ENCODE peak calls at places on chromosomes 4 and X, in seven cellular contexts. O is neural crest cell; A is NCI-H2171; C is stimulated activated CD8-positive, alpha-beta memory T cell treated with anti-CD3 and anti-CD28 coated beads, Interleukin-12 subunit alpha, Interleukin-12 subunit beta, amount 100 ng/mL, for 1 hour; U is upper lobe of left lung; F is hepatocyte; T is amniotic stem cell. G is an unnamed sample.

GRCh38 chr4:174318829-174319764 is 35.4 kb downstream of the CEP44 start:
- DNase-seq in F (peak; percentile 32), T (no peak), O (no peak), A (peak; percentile 0), C (no peak), U (no peak), G (no peak)

GRCh38 chr4:76703123-76703490 is 194.8 kb downstream of the SOWAHB start:
- DNase-seq in T (peak; percentile 36), F (peak; percentile 25), A (no peak), U (no peak), O (no peak), C (no peak), G (no peak)

GRCh38 chr4:7278071-7278765 is 85.9 kb downstream of the SORCS2 start:
- DNase-seq in A (no peak), T (no peak), O (no peak), F (no peak), C (no peak), U (no peak), G (no peak)

GRCh38 chr4:111204807-111205206 is 581.9 kb upstream of the PITX2 start:
- DNase-seq in U (no peak), A (no peak), O (no peak), C (no peak), F (no peak), T (no peak), G (no peak)

GRCh38 chrX:49761481-49761880 is 65.7 kb upstream of the PAGE1 start:
- DNase-seq in F (peak; percentile 31), O (no peak), U (no peak), T (no peak), C (no peak), A (no peak), G (no peak)

GRCh38 chr4:147138171-147138570 is 192.5 kb upstream of the TTC29 start:
- DNase-seq in T (no peak), F (no peak), C (no peak), U (no peak), A (no peak), O (no peak), G (no peak)

GRCh38 chr4:151227731-151228130 is 49.2 kb upstream of the PRSS48 start:
- DNase-seq in U (peak; percentile 31), A (no peak), O (no peak), C (no peak), F (peak; percentile 51), T (peak; percentile 62), G (no peak)

GRCh38 chr4:135240796-135241195 is 1039.2 kb upstream of the PABPC4L start:
- DNase-seq in U (no peak), T (no peak), F (peak; percentile 6), O (no peak), A (no peak), C (no peak), G (no peak)

GRCh38 chr4:116180056-116180690 is 905.2 kb downstream of the TRAM1L1 start:
- DNase-seq in U (no peak), F (peak; percentile 7), O (no peak), C (no peak), T (no peak), A (no peak), G (no peak)

GRCh38 chr4:78186597-78187543 is 129.7 kb downstream of the FRAS1 start:
- DNase-seq in T (no peak), C (no peak), F (no peak), O (no peak), U (no peak), A (no peak), G (no peak)

GRCh38 chr4:185640809-185641675 is 105.7 kb upstream of the PDLIM3 start:
- DNase-seq in U (no peak), O (no peak), F (peak; percentile 81), C (no peak), T (peak; percentile 63), A (peak; percentile 35), G (peak; percentile 36)

GRCh38 chr4:171478181-171478580 is 335.0 kb upstream of the GALNTL6 start:
- DNase-seq in C (no peak), F (no peak), A (no peak), T (no peak), O (no peak), U (no peak), G (no peak)

GRCh38 chr4:158671665-158671914 is at the start of gene C4orf46:
- DNase-seq in C (no peak), A (no peak), U (no peak), T (no peak), F (no peak), O (no peak), G (no peak)

GRCh38 chrX:153573999-153574398 is 24.9 kb downstream of the CCNQ start:
- DNase-seq in U (no peak), C (no peak), O (no peak), A (no peak), T (no peak), F (no peak), G (no peak)

G was measured in NCI-H524 treated with DMSO at 0.1 percent for 48 hours.